ENCODE peak calls at places on chromosomes 4 and X, in seven cellular contexts. R is cardiac muscle cell; O is pancreas; X is psoas muscle; N is mesenchymal stem cell; M is SJSA1; Q is CD8-positive, alpha-beta T cell. Y is an unnamed sample. For H3K27me3, the result is how much of the 10 kb centered on the place peaks cover.

GRCh38 chr4:2251073-2251794 is 9.3 kb upstream of the HAUS3 start:
- DNase-seq in R (no peak), O (no peak), X (peak), N (no peak), M (no peak), Q (peak), Y (no peak)

GRCh38 chr4:155005395-155006087 is 202.9 kb upstream of the NPY2R start:
- DNase-seq in R (peak), O (no peak), X (no peak), N (no peak), M (no peak), Q (no peak), Y (no peak)

GRCh38 chr4:183855651-183856190 is 49.4 kb upstream of the STOX2 start:
- DNase-seq in R (no peak), O (no peak), X (no peak), N (no peak), M (no peak), Q (no peak), Y (no peak)

GRCh38 chr4:142925161-142925560 is 79.1 kb upstream of the INPP4B start:
- DNase-seq in R (no peak), O (no peak), X (no peak), N (no peak), M (no peak), Q (no peak), Y (no peak)

GRCh38 chrX:10903518-10903917 is 207.6 kb upstream of the HCCS start:
- DNase-seq in R (no peak), O (no peak), X (no peak), N (no peak), M (no peak), Q (no peak), Y (no peak)

GRCh38 chr4:182367153-182367552 is 124.0 kb downstream of the TENM3 start:
- DNase-seq in R (peak), O (no peak), X (no peak), N (no peak), M (no peak), Q (no peak), Y (no peak)

GRCh38 chrX:34557733-34558132 is 99.4 kb downstream of the TMEM47 start:
- DNase-seq in R (no peak), O (no peak), X (no peak), N (no peak), M (no peak), Q (no peak), Y (no peak)

GRCh38 chr4:52172166-52172565 is 121.1 kb downstream of the SPATA18 start:
- DNase-seq in R (peak), O (no peak), X (no peak), N (peak), M (no peak), Q (no peak), Y (no peak)

GRCh38 chr4:34974313-34974680 is 1270.0 kb downstream of the ARAP2 start:
- DNase-seq in R (no peak), O (no peak), X (no peak), N (no peak), M (no peak), Q (no peak), Y (no peak)

GRCh38 chr4:81136161-81136910 is 78.7 kb downstream of the PRKG2 start:
- DNase-seq in R (peak), O (no peak), X (no peak), N (no peak), M (no peak), Q (no peak), Y (no peak)

GRCh38 chr4:113869743-113870375 is 108.3 kb upstream of the CAMK2D start:
- DNase-seq in R (no peak), O (no peak), X (no peak), N (peak), M (peak), Q (no peak), Y (no peak)

GRCh38 chr4:16230308-16230707 is 4.0 kb upstream of the TAPT1 start:
- DNase-seq in R (no peak), O (no peak), X (no peak), N (no peak), M (no peak), Q (no peak), Y (no peak)

GRCh38 chrX:153885968-153886903 is at the start of gene L1CAM:
- DNase-seq in R (no peak), O (no peak), X (no peak), N (no peak), M (no peak), Q (peak), Y (no peak)
- H3K4me3 ChIP-seq in R (peak), O (no peak), X (no peak), N (no peak), M (no peak), Q (no peak), Y (no peak)

GRCh38 chr4:178192611-178193010 is 750.4 kb upstream of the AGA start:
- DNase-seq in R (no peak), O (no peak), X (no peak), N (no peak), M (no peak), Q (no peak), Y (no peak)
- H3K27ac ChIP-seq in R (no peak), O (no peak), X (no peak), N (no peak), M (no peak), Q (no peak), Y (no peak)

GRCh38 chr4:3458371-3458770 is 4.7 kb upstream of the DOK7 start:
- DNase-seq in R (no peak), O (no peak), X (no peak), N (no peak), M (no peak), Q (no peak), Y (no peak)
- H3K27me3 ChIP-seq in R (under half), O (under half), X (under half), N (under half), M (under half), Q (under half), Y (under half)

DNA sequence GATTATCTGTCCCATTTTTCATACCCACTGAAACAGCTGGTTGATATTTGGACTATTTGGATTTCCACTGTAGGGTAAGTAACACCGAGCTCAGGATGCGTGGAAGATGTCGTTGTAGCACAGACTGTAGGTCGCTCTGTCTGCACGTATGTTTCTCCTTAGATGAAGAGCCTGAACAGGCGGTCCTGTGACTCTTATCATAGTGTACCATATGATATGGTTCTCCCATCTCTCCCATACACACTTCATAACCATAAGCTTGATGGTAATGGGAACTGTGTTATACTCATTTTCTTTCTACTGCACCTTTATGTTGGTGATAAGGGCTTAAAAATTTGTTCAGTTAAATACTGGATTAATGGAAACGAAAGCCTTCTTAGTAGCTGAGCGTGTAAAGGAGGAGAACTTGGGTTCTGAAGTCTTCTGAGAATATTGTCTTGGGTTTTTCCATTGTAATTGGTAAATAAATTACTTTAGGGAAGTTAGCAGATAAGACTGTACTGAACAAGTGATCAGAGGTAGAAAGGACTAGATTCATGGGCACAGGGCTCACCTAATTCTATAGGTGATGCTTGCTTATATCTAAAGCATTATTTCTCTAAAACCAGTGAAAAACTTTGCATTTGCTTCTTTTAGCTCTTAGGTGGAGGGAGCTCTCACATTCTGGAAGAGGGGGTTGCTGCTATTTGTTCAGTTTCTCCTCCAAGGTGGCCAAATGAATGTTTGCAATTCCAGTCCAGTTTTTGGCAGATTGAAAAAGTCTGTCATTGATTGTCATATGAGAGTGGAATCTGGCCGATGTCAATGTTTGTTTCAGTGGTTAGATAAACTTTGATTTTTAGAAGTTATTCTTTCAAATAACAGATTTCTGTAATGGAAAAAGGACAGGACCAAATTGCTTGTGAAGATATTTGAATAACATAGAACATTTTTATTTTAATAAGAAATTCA is 15.8 kb downstream of the SMAD1 start:
- DNase-seq in R (no peak), O (no peak), X (no peak), N (no peak), M (no peak), Q (no peak), Y (no peak)
- H3K4me3 ChIP-seq in R (no peak), O (no peak), X (peak), N (no peak), M (no peak), Q (no peak), Y (no peak)

GRCh38 chrX:78514852-78515251 is 144.3 kb downstream of the RTL3 start:
- DNase-seq in R (no peak), O (no peak), X (no peak), N (no peak), M (no peak), Q (no peak), Y (no peak)
- H3K27ac ChIP-seq in R (peak), O (no peak), X (no peak), N (no peak), M (no peak), Q (no peak), Y (no peak)

GRCh38 chrX:140172401-140172800 is 207.1 kb upstream of the CXorf66 start:
- DNase-seq in R (no peak), O (no peak), X (no peak), N (no peak), M (no peak), Q (no peak), Y (no peak)
- H3K27me3 ChIP-seq in R (under half), O (under half), X (under half), N (under half), M (under half), Q (under half), Y (under half)

GRCh38 chr4:78379991-78380739 is 171.4 kb upstream of the ANXA3 start:
- DNase-seq in R (peak), O (no peak), X (no peak), N (peak), M (no peak), Q (no peak), Y (no peak)

GRCh38 chr4:78377555-78377954 is 174.0 kb upstream of the ANXA3 start:
- DNase-seq in R (no peak), O (no peak), X (no peak), N (no peak), M (no peak), Q (no peak), Y (no peak)

DNA sequence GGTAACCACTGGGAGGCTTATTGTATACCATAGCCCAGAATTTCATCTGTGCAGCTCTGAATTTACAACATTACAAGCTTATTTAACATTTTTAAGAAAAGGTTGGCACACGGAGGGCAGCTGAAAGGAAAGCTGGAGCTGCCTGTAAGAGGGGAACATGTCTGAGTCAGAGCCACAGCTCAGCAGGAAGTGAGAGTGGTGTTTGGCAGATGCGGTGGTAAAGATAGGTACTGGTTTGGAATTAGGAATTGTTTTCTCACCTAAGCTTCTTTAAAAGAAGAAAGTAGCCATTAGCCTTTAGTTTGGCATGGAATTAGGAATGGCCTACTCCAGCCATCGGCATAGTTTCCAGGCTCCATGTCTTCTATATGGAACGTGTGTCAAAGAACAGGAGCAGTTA is 172.5 kb upstream of the ANXA3 start:
- DNase-seq in R (no peak), O (no peak), X (no peak), N (no peak), M (no peak), Q (no peak), Y (no peak)
- H3K4me3 ChIP-seq in R (no peak), O (no peak), X (no peak), N (no peak), M (no peak), Q (no peak), Y (no peak)

GRCh38 chrX:50403903-50404302 is 66.7 kb downstream of the DGKK start:
- DNase-seq in R (no peak), O (no peak), X (no peak), N (no peak), M (no peak), Q (no peak), Y (no peak)
- H3K27ac ChIP-seq in R (no peak), O (no peak), X (no peak), N (no peak), M (no peak), Q (no peak), Y (no peak)

GRCh38 chrX:107482046-107482445 is 32.6 kb downstream of the FRMPD3 start:
- DNase-seq in R (no peak), O (no peak), X (no peak), N (no peak), M (no peak), Q (no peak), Y (no peak)
- H3K27me3 ChIP-seq in R (under half), O (under half), X (under half), N (half or more), M (under half), Q (under half), Y (under half)